ENCODE peak calls at places on chromosomes 5 and 9, in five cellular contexts. K, U, G, B and F are unnamed samples.

GRCh38 chr5:36279054-36279698 is 22.5 kb downstream of the RANBP3L start:
- DNase-seq in B (no peak), K (no peak), G (no peak), U (no peak), F (peak; percentile 21)

GRCh38 chr9:134708672-134709038 is 67.1 kb downstream of the COL5A1 start:
- DNase-seq in B (no peak), K (no peak), G (no peak), U (no peak), F (no peak)

GRCh38 chr5:76615759-76616158 is 7.4 kb downstream of the F2RL2 start:
- DNase-seq in U (no peak), K (peak; percentile 27), B (no peak), G (no peak), F (no peak)

GRCh38 chr9:90433398-90433890 is 209.2 kb downstream of the DIRAS2 start:
- DNase-seq in K (peak; percentile 28), U (no peak), B (peak; percentile 75), G (no peak), F (no peak)

GRCh38 chr9:114140850-114141249 is 14.5 kb upstream of the COL27A1 start:
- DNase-seq in U (no peak), K (no peak), G (no peak), B (no peak), F (no peak)

GRCh38 chr9:135039266-135039870 is 48.1 kb upstream of the OLFM1 start:
- DNase-seq in B (peak; percentile 50), G (no peak), K (no peak), U (no peak), F (no peak)

GRCh38 chr9:77417570-77417969 is 230.6 kb downstream of the GNA14 start:
- DNase-seq in B (no peak), K (no peak), G (no peak), U (no peak), F (peak; percentile 45)

GRCh38 chr9:32395483-32396216 is 11.2 kb downstream of the ACO1 start:
- DNase-seq in G (peak; percentile 7), K (peak; percentile 88), B (no peak), U (no peak), F (peak; percentile 56)

GRCh38 chr5:72525816-72526215 is 18.6 kb upstream of the ZNF366 start:
- DNase-seq in U (no peak), G (no peak), K (peak; percentile 71), B (no peak), F (peak; percentile 56)

GRCh38 chr5:154653418-154653763 is 101.8 kb upstream of the LARP1 start:
- DNase-seq in B (no peak), K (no peak), U (no peak), G (peak; percentile 82), F (no peak)

GRCh38 chr5:170630711-170631141 is 126.9 kb downstream of the KCNIP1 start:
- DNase-seq in G (peak; percentile 50), B (no peak), K (no peak), U (no peak), F (no peak)

GRCh38 chr5:60077292-60077691 is 183.8 kb upstream of the PDE4D start:
- DNase-seq in U (no peak), K (no peak), B (peak; percentile 61), G (no peak), F (no peak)

GRCh38 chr9:37229882-37230482 is 109.6 kb downstream of the ZCCHC7 start:
- DNase-seq in G (no peak), B (no peak), K (no peak), U (no peak), F (peak; percentile 89)

GRCh38 chr5:135236951-135237791 is 161.9 kb downstream of the MACROH2A1 start:
- DNase-seq in K (no peak), B (peak; percentile 60), U (no peak), G (no peak), F (no peak)